ENCODE peak calls at places on chromosome 9, in four cellular contexts. One of them, this sample, is unnamed.

GRCh38 chr9:35954942-35955546 is 2.9 kb downstream of the OR2S2 start:
- DNase-seq in tibial artery: peak; percentile 63
- DNase-seq in transverse colon: peak; percentile 68
- DNase-seq in CD8-positive, alpha-beta memory T cell: peak; percentile 12
- DNase-seq in this sample: peak; percentile 56

GRCh38 chr9:137055385-137056364 is 1.8 kb upstream of the ENTPD2 start:
- DNase-seq in tibial artery: peak; percentile 34
- DNase-seq in transverse colon: peak; percentile 94
- DNase-seq in CD8-positive, alpha-beta memory T cell: no peak
- DNase-seq in this sample: no peak

GRCh38 chr9:131762356-131762932 is 22.6 kb upstream of the RAPGEF1 start:
- DNase-seq in tibial artery: peak; percentile 57
- DNase-seq in transverse colon: peak; percentile 78
- DNase-seq in CD8-positive, alpha-beta memory T cell: peak; percentile 73
- DNase-seq in this sample: peak; percentile 99

GRCh38 chr9:113592806-113593575 is 129.5 kb downstream of the RGS3 start:
- DNase-seq in transverse colon: no peak
- DNase-seq in tibial artery: no peak
- DNase-seq in CD8-positive, alpha-beta memory T cell: no peak
- DNase-seq in this sample: no peak

GRCh38 chr9:7636297-7636696 is 163.3 kb downstream of the DMAC1 start:
- DNase-seq in transverse colon: no peak
- DNase-seq in tibial artery: no peak
- DNase-seq in CD8-positive, alpha-beta memory T cell: no peak
- DNase-seq in this sample: no peak

GRCh38 chr9:127942152-127943010 is 4.7 kb upstream of the DPM2 start:
- DNase-seq in tibial artery: peak; percentile 74
- DNase-seq in CD8-positive, alpha-beta memory T cell: peak; percentile 27
- DNase-seq in transverse colon: peak; percentile 63
- DNase-seq in this sample: peak; percentile 78

GRCh38 chr9:86069206-86069869 is 30.0 kb downstream of the GOLM1 start:
- DNase-seq in transverse colon: no peak
- DNase-seq in tibial artery: no peak
- DNase-seq in CD8-positive, alpha-beta memory T cell: no peak
- DNase-seq in this sample: peak; percentile 13

GRCh38 chr9:81445331-81445921 is 243.9 kb downstream of the TLE1 start:
- DNase-seq in CD8-positive, alpha-beta memory T cell: no peak
- DNase-seq in transverse colon: no peak
- DNase-seq in tibial artery: no peak
- DNase-seq in this sample: no peak

GRCh38 chr9:33153666-33154065 is 13.5 kb downstream of the B4GALT1 start:
- DNase-seq in CD8-positive, alpha-beta memory T cell: no peak
- DNase-seq in tibial artery: no peak
- DNase-seq in transverse colon: no peak
- DNase-seq in this sample: no peak

GRCh38 chr9:136815422-136815782 is 7.7 kb downstream of the RABL6 start:
- DNase-seq in tibial artery: no peak
- DNase-seq in CD8-positive, alpha-beta memory T cell: no peak
- DNase-seq in transverse colon: no peak
- DNase-seq in this sample: no peak

GRCh38 chr9:110755179-110755578 is 86.6 kb downstream of the MUSK start:
- DNase-seq in CD8-positive, alpha-beta memory T cell: no peak
- DNase-seq in tibial artery: no peak
- DNase-seq in transverse colon: no peak
- DNase-seq in this sample: no peak

GRCh38 chr9:104948277-104948676 is 20.3 kb upstream of the ABCA1 start:
- DNase-seq in tibial artery: no peak
- DNase-seq in transverse colon: no peak
- DNase-seq in CD8-positive, alpha-beta memory T cell: no peak
- DNase-seq in this sample: no peak

GRCh38 chr9:71608021-71608420 is 160.3 kb downstream of the CEMIP2 start:
- DNase-seq in tibial artery: no peak
- DNase-seq in CD8-positive, alpha-beta memory T cell: no peak
- DNase-seq in transverse colon: no peak
- DNase-seq in this sample: no peak

GRCh38 chr9:28155067-28155466 is 581.8 kb upstream of the C9orf72 start:
- DNase-seq in tibial artery: no peak
- DNase-seq in CD8-positive, alpha-beta memory T cell: no peak
- DNase-seq in transverse colon: no peak
- DNase-seq in this sample: no peak

GRCh38 chr9:40927851-40928802 is 200.4 kb downstream of the FOXD4L6 start:
- DNase-seq in tibial artery: no peak
- DNase-seq in CD8-positive, alpha-beta memory T cell: no peak
- DNase-seq in transverse colon: no peak
- DNase-seq in this sample: no peak

GRCh38 chr9:11713077-11713476 is 980.1 kb upstream of the TYRP1 start:
- DNase-seq in CD8-positive, alpha-beta memory T cell: no peak
- DNase-seq in tibial artery: no peak
- DNase-seq in transverse colon: no peak
- DNase-seq in this sample: no peak

GRCh38 chr9:122526602-122527001 is 491 bp downstream of the OR1N1 start:
- DNase-seq in transverse colon: no peak
- DNase-seq in CD8-positive, alpha-beta memory T cell: no peak
- DNase-seq in tibial artery: no peak
- DNase-seq in this sample: no peak

GRCh38 chr9:131960805-131961495 is 118.7 kb downstream of the MED27 start:
- DNase-seq in CD8-positive, alpha-beta memory T cell: no peak
- DNase-seq in tibial artery: no peak
- DNase-seq in transverse colon: no peak
- DNase-seq in this sample: no peak

GRCh38 chr9:96327694-96328352 is 25.8 kb upstream of the HSD17B3 start:
- DNase-seq in tibial artery: peak; percentile 59
- DNase-seq in transverse colon: peak; percentile 27
- DNase-seq in CD8-positive, alpha-beta memory T cell: peak; percentile 23
- DNase-seq in this sample: peak; percentile 46

GRCh38 chr9:131682261-131682660 is 57.6 kb downstream of the RAPGEF1 start:
- DNase-seq in tibial artery: no peak
- DNase-seq in transverse colon: no peak
- DNase-seq in CD8-positive, alpha-beta memory T cell: no peak
- DNase-seq in this sample: no peak

GRCh38 chr9:12972608-12973589 is 198.1 kb downstream of the LURAP1L start:
- DNase-seq in CD8-positive, alpha-beta memory T cell: no peak
- DNase-seq in transverse colon: peak; percentile 20
- DNase-seq in tibial artery: no peak
- DNase-seq in this sample: no peak

GRCh38 chr9:136105398-136106135 is 10.5 kb upstream of the NACC2 start:
- DNase-seq in transverse colon: no peak
- DNase-seq in tibial artery: peak; percentile 56
- DNase-seq in CD8-positive, alpha-beta memory T cell: no peak
- DNase-seq in this sample: no peak

GRCh38 chr9:40909821-40910220 is 218.7 kb downstream of the FOXD4L6 start:
- DNase-seq in tibial artery: no peak
- DNase-seq in transverse colon: no peak
- DNase-seq in CD8-positive, alpha-beta memory T cell: no peak
- DNase-seq in this sample: no peak

GRCh38 chr9:21803674-21804048 is 1.2 kb downstream of the MTAP start:
- DNase-seq in transverse colon: no peak
- DNase-seq in CD8-positive, alpha-beta memory T cell: no peak
- DNase-seq in tibial artery: no peak
- DNase-seq in this sample: no peak
- H3K4me3 ChIP-seq in transverse colon: peak overlapping the region; percentile 76
- H3K4me3 ChIP-seq in CD8-positive, alpha-beta memory T cell: peak overlapping the region; percentile 82
- H3K4me3 ChIP-seq in tibial artery: peak overlapping the region; percentile 85
- H3K4me3 ChIP-seq in this sample: no peak overlapping the region

GRCh38 chr9:135075234-135076142 is 12.0 kb upstream of the OLFM1 start:
- DNase-seq in CD8-positive, alpha-beta memory T cell: no peak
- DNase-seq in transverse colon: peak; percentile 39
- DNase-seq in tibial artery: peak; percentile 59
- DNase-seq in this sample: peak; percentile 87
- H3K4me3 ChIP-seq in CD8-positive, alpha-beta memory T cell: no peak overlapping the region
- H3K4me3 ChIP-seq in transverse colon: peak overlapping the region; percentile 50
- H3K4me3 ChIP-seq in tibial artery: peak overlapping the region; percentile 58
- H3K4me3 ChIP-seq in this sample: peak overlapping the region; percentile 91

GRCh38 chr9:14316574-14317304 is 2.8 kb upstream of the NFIB start:
- DNase-seq in transverse colon: no peak
- DNase-seq in CD8-positive, alpha-beta memory T cell: no peak
- DNase-seq in tibial artery: no peak
- DNase-seq in this sample: no peak
- H3K4me3 ChIP-seq in transverse colon: peak overlapping the region; percentile 59
- H3K4me3 ChIP-seq in CD8-positive, alpha-beta memory T cell: no peak overlapping the region
- H3K4me3 ChIP-seq in tibial artery: peak overlapping the region; percentile 95
- H3K4me3 ChIP-seq in this sample: peak overlapping the region; percentile 66

GRCh38 chr9:34456746-34457145 is 1.6 kb downstream of the FAM219A start:
- DNase-seq in tibial artery: no peak
- DNase-seq in transverse colon: no peak
- DNase-seq in CD8-positive, alpha-beta memory T cell: no peak
- DNase-seq in this sample: no peak
- H3K4me3 ChIP-seq in tibial artery: peak overlapping the region; percentile 66
- H3K4me3 ChIP-seq in transverse colon: no peak overlapping the region
- H3K4me3 ChIP-seq in CD8-positive, alpha-beta memory T cell: no peak overlapping the region
- H3K4me3 ChIP-seq in this sample: peak overlapping the region; percentile 78

GRCh38 chr9:133703571-133704399 is 34.4 kb downstream of the SARDH start:
- DNase-seq in CD8-positive, alpha-beta memory T cell: no peak
- DNase-seq in transverse colon: no peak
- DNase-seq in tibial artery: no peak
- DNase-seq in this sample: peak; percentile 68

GRCh38 chr9:133700861-133701320 is 37.3 kb downstream of the SARDH start:
- DNase-seq in transverse colon: no peak
- DNase-seq in CD8-positive, alpha-beta memory T cell: no peak
- DNase-seq in tibial artery: no peak
- DNase-seq in this sample: no peak

GRCh38 chr9:133702798-133703570 is 35.2 kb downstream of the SARDH start:
- DNase-seq in tibial artery: no peak
- DNase-seq in transverse colon: no peak
- DNase-seq in CD8-positive, alpha-beta memory T cell: no peak
- DNase-seq in this sample: no peak

GRCh38 chr9:133701321-133701980 is 36.7 kb downstream of the SARDH start:
- DNase-seq in CD8-positive, alpha-beta memory T cell: peak; percentile 24
- DNase-seq in transverse colon: no peak
- DNase-seq in tibial artery: no peak
- DNase-seq in this sample: no peak

GRCh38 chr9:133701981-133702797 is 36.0 kb downstream of the SARDH start:
- DNase-seq in tibial artery: no peak
- DNase-seq in transverse colon: peak; percentile 32
- DNase-seq in CD8-positive, alpha-beta memory T cell: peak; percentile 13
- DNase-seq in this sample: no peak
- H3K4me3 ChIP-seq in tibial artery: peak overlapping the region; percentile 15
- H3K4me3 ChIP-seq in transverse colon: peak overlapping the region; percentile 20
- H3K4me3 ChIP-seq in CD8-positive, alpha-beta memory T cell: peak overlapping the region; percentile 64
- H3K4me3 ChIP-seq in this sample: peak overlapping the region; percentile 73

GRCh38 chr9:19461135-19461534 is 52.3 kb downstream of the ACER2 start:
- DNase-seq in CD8-positive, alpha-beta memory T cell: no peak
- DNase-seq in tibial artery: no peak
- DNase-seq in transverse colon: no peak
- DNase-seq in this sample: no peak

GRCh38 chr9:19456996-19457693 is 48.3 kb downstream of the ACER2 start:
- DNase-seq in CD8-positive, alpha-beta memory T cell: peak; percentile 52
- DNase-seq in tibial artery: peak; percentile 64
- DNase-seq in transverse colon: peak; percentile 75
- DNase-seq in this sample: peak; percentile 63

GRCh38 chr9:19460258-19460657 is 51.4 kb downstream of the ACER2 start:
- DNase-seq in transverse colon: no peak
- DNase-seq in tibial artery: no peak
- DNase-seq in CD8-positive, alpha-beta memory T cell: no peak
- DNase-seq in this sample: peak; percentile 52

DNA sequence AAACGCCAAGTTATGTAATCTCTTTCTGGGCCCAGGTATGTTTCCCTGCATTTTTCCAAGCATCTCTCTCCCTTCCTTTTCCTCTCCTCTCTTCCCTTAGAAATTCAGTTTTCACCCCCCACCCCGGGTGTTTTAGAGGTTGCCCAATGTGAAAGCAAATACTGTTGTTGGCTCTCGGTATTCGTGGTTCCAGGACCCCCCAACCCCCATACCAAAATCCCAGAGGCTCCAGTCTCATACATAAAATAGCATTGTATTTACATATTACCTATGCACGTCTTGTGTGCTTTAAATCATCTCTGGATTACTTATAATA is 48.8 kb downstream of the ACER2 start:
- DNase-seq in transverse colon: no peak
- DNase-seq in tibial artery: no peak
- DNase-seq in CD8-positive, alpha-beta memory T cell: no peak
- DNase-seq in this sample: no peak
- H3K4me3 ChIP-seq in transverse colon: no peak overlapping the region
- H3K4me3 ChIP-seq in tibial artery: no peak overlapping the region
- H3K4me3 ChIP-seq in CD8-positive, alpha-beta memory T cell: no peak overlapping the region
- H3K4me3 ChIP-seq in this sample: no peak overlapping the region

DNA sequence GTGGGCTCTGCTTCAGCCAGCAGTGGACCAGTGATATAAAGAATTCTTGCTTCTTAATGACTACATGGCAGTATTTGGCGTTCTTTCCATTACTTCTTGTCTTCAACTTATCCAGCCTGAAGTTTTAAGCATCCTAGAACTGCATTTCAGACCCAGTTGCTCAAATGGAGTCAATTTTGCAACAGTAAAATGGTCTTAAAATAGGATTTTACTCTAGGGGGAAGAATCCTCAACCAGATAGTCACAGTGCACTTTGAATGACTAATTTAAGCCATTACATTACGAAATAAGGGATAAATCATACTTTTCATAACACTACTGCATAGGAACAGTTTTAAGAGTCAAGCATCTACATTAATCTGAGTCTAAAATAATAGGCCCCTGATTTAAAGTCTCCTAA is 1.5 kb upstream of the SMARCA2 start:
- DNase-seq in transverse colon: no peak
- DNase-seq in CD8-positive, alpha-beta memory T cell: no peak
- DNase-seq in tibial artery: no peak
- DNase-seq in this sample: no peak
- H3K4me3 ChIP-seq in transverse colon: no peak overlapping the region
- H3K4me3 ChIP-seq in CD8-positive, alpha-beta memory T cell: no peak overlapping the region
- H3K4me3 ChIP-seq in tibial artery: peak overlapping the region; percentile 67
- H3K4me3 ChIP-seq in this sample: no peak overlapping the region

DNA sequence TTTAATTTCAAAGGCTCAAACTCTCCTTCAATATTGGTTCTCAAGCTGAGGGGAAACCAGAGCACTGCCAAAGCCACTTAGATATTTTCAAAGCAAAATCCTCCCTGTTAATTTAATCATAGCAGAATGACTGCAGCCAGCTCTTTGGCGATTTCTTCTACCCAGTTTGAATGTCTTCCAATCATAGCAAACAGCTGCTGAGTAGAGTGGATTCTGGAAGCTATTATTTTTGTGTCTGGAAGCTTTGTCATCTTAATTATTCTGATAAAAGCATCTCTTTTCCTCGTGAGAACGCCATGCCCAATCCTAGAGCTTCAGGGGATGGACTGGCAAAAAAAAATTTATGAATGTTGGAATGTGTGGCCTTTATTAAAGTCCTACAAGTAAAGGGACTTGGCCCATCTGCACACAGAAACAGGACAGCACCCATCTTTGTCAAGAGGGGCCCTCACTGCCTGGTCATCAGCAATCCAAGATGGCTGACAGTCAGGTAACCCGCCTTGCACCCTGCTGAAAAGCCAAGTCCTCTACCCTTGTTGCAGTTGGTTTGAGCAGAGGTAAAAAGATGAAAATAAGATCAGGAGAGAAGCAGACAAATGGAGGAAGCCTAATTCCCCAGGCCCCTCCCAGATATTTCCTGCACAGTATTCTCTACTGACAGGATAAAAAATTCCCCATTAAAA is 125.1 kb downstream of the SUSD1 start:
- DNase-seq in CD8-positive, alpha-beta memory T cell: no peak
- DNase-seq in tibial artery: no peak
- DNase-seq in transverse colon: no peak
- DNase-seq in this sample: no peak
- H3K4me3 ChIP-seq in CD8-positive, alpha-beta memory T cell: no peak overlapping the region
- H3K4me3 ChIP-seq in tibial artery: no peak overlapping the region
- H3K4me3 ChIP-seq in transverse colon: no peak overlapping the region
- H3K4me3 ChIP-seq in this sample: no peak overlapping the region

GRCh38 chr9:84466580-84467285 is 126.2 kb upstream of the SLC28A3 start:
- DNase-seq in tibial artery: no peak
- DNase-seq in CD8-positive, alpha-beta memory T cell: no peak
- DNase-seq in transverse colon: no peak
- DNase-seq in this sample: no peak

GRCh38 chr9:84471816-84472215 is 131.3 kb upstream of the SLC28A3 start:
- DNase-seq in CD8-positive, alpha-beta memory T cell: no peak
- DNase-seq in transverse colon: no peak
- DNase-seq in tibial artery: no peak
- DNase-seq in this sample: no peak
- H3K4me3 ChIP-seq in CD8-positive, alpha-beta memory T cell: no peak overlapping the region
- H3K4me3 ChIP-seq in transverse colon: no peak overlapping the region
- H3K4me3 ChIP-seq in tibial artery: no peak overlapping the region
- H3K4me3 ChIP-seq in this sample: no peak overlapping the region

This sample was measured in WERI-Rb-1.